ENCODE peak calls at places on chromosomes 2 and 18, in eight cellular contexts. One of them, this sample, is unnamed.

GRCh38 chr2:127770973-127771735 is 39.8 kb downstream of the WDR33 start:
- DNase-seq in T-helper 2 cell: peak; percentile 77
- DNase-seq in Daoy: peak; percentile 50
- DNase-seq in dermis microvascular lymphatic vessel endothelial cell: peak; percentile 78
- DNase-seq in HEK293T: no peak
- DNase-seq in HFFc6: peak; percentile 94
- DNase-seq in AG08395: peak; percentile 15
- DNase-seq in activated CD4-positive, alpha-beta T cell treated with anti-CD3 and anti-CD28 coated beads, Interleukin-2, amount 10 ng/mL, durations not matched to agents 7 days and 5 days: no peak
- DNase-seq in this sample: peak; percentile 97

GRCh38 chr2:102485151-102485769 is 12.2 kb downstream of the SLC9A4 start:
- DNase-seq in T-helper 2 cell: no peak
- DNase-seq in Daoy: no peak
- DNase-seq in dermis microvascular lymphatic vessel endothelial cell: no peak
- DNase-seq in HEK293T: no peak
- DNase-seq in HFFc6: no peak
- DNase-seq in AG08395: no peak
- DNase-seq in activated CD4-positive, alpha-beta T cell treated with anti-CD3 and anti-CD28 coated beads, Interleukin-2, amount 10 ng/mL, durations not matched to agents 7 days and 5 days: no peak
- DNase-seq in this sample: no peak

GRCh38 chr18:6414118-6414722 is 491 bp downstream of the L3MBTL4 start:
- DNase-seq in T-helper 2 cell: peak; percentile 39
- DNase-seq in Daoy: peak; percentile 54
- DNase-seq in dermis microvascular lymphatic vessel endothelial cell: peak; percentile 3
- DNase-seq in HEK293T: peak; percentile 22
- DNase-seq in HFFc6: no peak
- DNase-seq in AG08395: peak; percentile 22
- DNase-seq in activated CD4-positive, alpha-beta T cell treated with anti-CD3 and anti-CD28 coated beads, Interleukin-2, amount 10 ng/mL, durations not matched to agents 7 days and 5 days: peak; percentile 55
- DNase-seq in this sample: no peak

GRCh38 chr2:52210161-52210560 is 1178.2 kb upstream of the NRXN1 start:
- DNase-seq in T-helper 2 cell: no peak
- DNase-seq in Daoy: no peak
- DNase-seq in dermis microvascular lymphatic vessel endothelial cell: no peak
- DNase-seq in HEK293T: no peak
- DNase-seq in HFFc6: no peak
- DNase-seq in AG08395: no peak
- DNase-seq in activated CD4-positive, alpha-beta T cell treated with anti-CD3 and anti-CD28 coated beads, Interleukin-2, amount 10 ng/mL, durations not matched to agents 7 days and 5 days: no peak
- DNase-seq in this sample: no peak

GRCh38 chr18:4639628-4640310 is 184.7 kb upstream of the DLGAP1 start:
- DNase-seq in T-helper 2 cell: no peak
- DNase-seq in Daoy: peak; percentile 2
- DNase-seq in dermis microvascular lymphatic vessel endothelial cell: no peak
- DNase-seq in HEK293T: no peak
- DNase-seq in HFFc6: no peak
- DNase-seq in AG08395: no peak
- DNase-seq in activated CD4-positive, alpha-beta T cell treated with anti-CD3 and anti-CD28 coated beads, Interleukin-2, amount 10 ng/mL, durations not matched to agents 7 days and 5 days: no peak
- DNase-seq in this sample: no peak

GRCh38 chr18:27577740-27578139 is 392.6 kb upstream of the CHST9 start:
- DNase-seq in T-helper 2 cell: no peak
- DNase-seq in Daoy: no peak
- DNase-seq in dermis microvascular lymphatic vessel endothelial cell: no peak
- DNase-seq in HEK293T: no peak
- DNase-seq in HFFc6: no peak
- DNase-seq in AG08395: no peak
- DNase-seq in activated CD4-positive, alpha-beta T cell treated with anti-CD3 and anti-CD28 coated beads, Interleukin-2, amount 10 ng/mL, durations not matched to agents 7 days and 5 days: no peak
- DNase-seq in this sample: no peak

GRCh38 chr18:80037869-80038630 is 3.8 kb downstream of the RBFA start:
- DNase-seq in T-helper 2 cell: no peak
- DNase-seq in Daoy: no peak
- DNase-seq in dermis microvascular lymphatic vessel endothelial cell: no peak
- DNase-seq in HEK293T: no peak
- DNase-seq in HFFc6: no peak
- DNase-seq in AG08395: no peak
- DNase-seq in activated CD4-positive, alpha-beta T cell treated with anti-CD3 and anti-CD28 coated beads, Interleukin-2, amount 10 ng/mL, durations not matched to agents 7 days and 5 days: no peak
- DNase-seq in this sample: no peak

GRCh38 chr2:10964076-10964812 is 52.5 kb downstream of the KCNF1 start:
- DNase-seq in T-helper 2 cell: no peak
- DNase-seq in Daoy: no peak
- DNase-seq in dermis microvascular lymphatic vessel endothelial cell: no peak
- DNase-seq in HEK293T: no peak
- DNase-seq in HFFc6: no peak
- DNase-seq in AG08395: no peak
- DNase-seq in activated CD4-positive, alpha-beta T cell treated with anti-CD3 and anti-CD28 coated beads, Interleukin-2, amount 10 ng/mL, durations not matched to agents 7 days and 5 days: no peak
- DNase-seq in this sample: no peak

GRCh38 chr18:10169064-10169562 is 255.3 kb downstream of the VAPA start:
- DNase-seq in T-helper 2 cell: no peak
- DNase-seq in Daoy: peak; percentile 76
- DNase-seq in dermis microvascular lymphatic vessel endothelial cell: peak; percentile 91
- DNase-seq in HEK293T: no peak
- DNase-seq in HFFc6: peak; percentile 60
- DNase-seq in AG08395: no peak
- DNase-seq in activated CD4-positive, alpha-beta T cell treated with anti-CD3 and anti-CD28 coated beads, Interleukin-2, amount 10 ng/mL, durations not matched to agents 7 days and 5 days: no peak
- DNase-seq in this sample: peak; percentile 79

GRCh38 chr2:127721311-127721977 is 20.1 kb downstream of the SFT2D3 start:
- DNase-seq in T-helper 2 cell: no peak
- DNase-seq in Daoy: peak; percentile 66
- DNase-seq in dermis microvascular lymphatic vessel endothelial cell: no peak
- DNase-seq in HEK293T: no peak
- DNase-seq in HFFc6: peak; percentile 81
- DNase-seq in AG08395: no peak
- DNase-seq in activated CD4-positive, alpha-beta T cell treated with anti-CD3 and anti-CD28 coated beads, Interleukin-2, amount 10 ng/mL, durations not matched to agents 7 days and 5 days: no peak
- DNase-seq in this sample: peak; percentile 76

GRCh38 chr2:96164459-96165184 is 19.4 kb upstream of the DUSP2 start:
- DNase-seq in T-helper 2 cell: peak; percentile 94
- DNase-seq in Daoy: no peak
- DNase-seq in dermis microvascular lymphatic vessel endothelial cell: no peak
- DNase-seq in HEK293T: no peak
- DNase-seq in HFFc6: no peak
- DNase-seq in AG08395: no peak
- DNase-seq in activated CD4-positive, alpha-beta T cell treated with anti-CD3 and anti-CD28 coated beads, Interleukin-2, amount 10 ng/mL, durations not matched to agents 7 days and 5 days: peak; percentile 67
- DNase-seq in this sample: no peak

GRCh38 chr2:36578343-36579296 is 19.3 kb downstream of the FEZ2 start:
- DNase-seq in T-helper 2 cell: no peak
- DNase-seq in Daoy: no peak
- DNase-seq in dermis microvascular lymphatic vessel endothelial cell: no peak
- DNase-seq in HEK293T: no peak
- DNase-seq in HFFc6: no peak
- DNase-seq in AG08395: no peak
- DNase-seq in activated CD4-positive, alpha-beta T cell treated with anti-CD3 and anti-CD28 coated beads, Interleukin-2, amount 10 ng/mL, durations not matched to agents 7 days and 5 days: no peak
- DNase-seq in this sample: peak; percentile 91

GRCh38 chr2:160741815-160742214 is 248.2 kb upstream of the RBMS1 start:
- DNase-seq in T-helper 2 cell: peak; percentile 16
- DNase-seq in Daoy: no peak
- DNase-seq in dermis microvascular lymphatic vessel endothelial cell: no peak
- DNase-seq in HEK293T: no peak
- DNase-seq in HFFc6: no peak
- DNase-seq in AG08395: no peak
- DNase-seq in activated CD4-positive, alpha-beta T cell treated with anti-CD3 and anti-CD28 coated beads, Interleukin-2, amount 10 ng/mL, durations not matched to agents 7 days and 5 days: no peak
- DNase-seq in this sample: no peak

GRCh38 chr2:33384562-33384961 is 91.9 kb upstream of the RASGRP3 start:
- DNase-seq in T-helper 2 cell: no peak
- DNase-seq in Daoy: no peak
- DNase-seq in dermis microvascular lymphatic vessel endothelial cell: no peak
- DNase-seq in HEK293T: no peak
- DNase-seq in HFFc6: no peak
- DNase-seq in AG08395: no peak
- DNase-seq in activated CD4-positive, alpha-beta T cell treated with anti-CD3 and anti-CD28 coated beads, Interleukin-2, amount 10 ng/mL, durations not matched to agents 7 days and 5 days: no peak
- DNase-seq in this sample: no peak

GRCh38 chr2:3606370-3607124 is 11.6 kb downstream of the COLEC11 start:
- DNase-seq in T-helper 2 cell: no peak
- DNase-seq in Daoy: no peak
- DNase-seq in dermis microvascular lymphatic vessel endothelial cell: no peak
- DNase-seq in HEK293T: no peak
- DNase-seq in HFFc6: no peak
- DNase-seq in AG08395: no peak
- DNase-seq in activated CD4-positive, alpha-beta T cell treated with anti-CD3 and anti-CD28 coated beads, Interleukin-2, amount 10 ng/mL, durations not matched to agents 7 days and 5 days: no peak
- DNase-seq in this sample: no peak

GRCh38 chr18:14974088-14974487 is 226.1 kb downstream of the ANKRD30B start:
- DNase-seq in T-helper 2 cell: no peak
- DNase-seq in Daoy: no peak
- DNase-seq in dermis microvascular lymphatic vessel endothelial cell: no peak
- DNase-seq in HEK293T: no peak
- DNase-seq in HFFc6: no peak
- DNase-seq in AG08395: no peak
- DNase-seq in activated CD4-positive, alpha-beta T cell treated with anti-CD3 and anti-CD28 coated beads, Interleukin-2, amount 10 ng/mL, durations not matched to agents 7 days and 5 days: no peak
- DNase-seq in this sample: no peak

GRCh38 chr2:181471227-181471626 is 14.0 kb downstream of the ITGA4 start:
- DNase-seq in T-helper 2 cell: peak; percentile 32
- DNase-seq in Daoy: no peak
- DNase-seq in dermis microvascular lymphatic vessel endothelial cell: no peak
- DNase-seq in HEK293T: no peak
- DNase-seq in HFFc6: no peak
- DNase-seq in AG08395: no peak
- DNase-seq in activated CD4-positive, alpha-beta T cell treated with anti-CD3 and anti-CD28 coated beads, Interleukin-2, amount 10 ng/mL, durations not matched to agents 7 days and 5 days: no peak
- DNase-seq in this sample: peak; percentile 20

GRCh38 chr2:79882548-79882947 is 369.7 kb downstream of the CTNNA2 start:
- DNase-seq in T-helper 2 cell: no peak
- DNase-seq in Daoy: no peak
- DNase-seq in dermis microvascular lymphatic vessel endothelial cell: no peak
- DNase-seq in HEK293T: no peak
- DNase-seq in HFFc6: no peak
- DNase-seq in AG08395: no peak
- DNase-seq in activated CD4-positive, alpha-beta T cell treated with anti-CD3 and anti-CD28 coated beads, Interleukin-2, amount 10 ng/mL, durations not matched to agents 7 days and 5 days: no peak
- DNase-seq in this sample: no peak

GRCh38 chr2:241818943-241819270 is 9.9 kb downstream of the NEU4 start:
- DNase-seq in T-helper 2 cell: no peak
- DNase-seq in Daoy: no peak
- DNase-seq in dermis microvascular lymphatic vessel endothelial cell: no peak
- DNase-seq in HEK293T: no peak
- DNase-seq in HFFc6: no peak
- DNase-seq in AG08395: no peak
- DNase-seq in activated CD4-positive, alpha-beta T cell treated with anti-CD3 and anti-CD28 coated beads, Interleukin-2, amount 10 ng/mL, durations not matched to agents 7 days and 5 days: no peak
- DNase-seq in this sample: no peak

GRCh38 chr18:26225022-26225693 is 1.1 kb upstream of the TAF4B start:
- DNase-seq in T-helper 2 cell: no peak
- DNase-seq in Daoy: peak; percentile 3
- DNase-seq in dermis microvascular lymphatic vessel endothelial cell: no peak
- DNase-seq in HEK293T: no peak
- DNase-seq in HFFc6: no peak
- DNase-seq in AG08395: no peak
- DNase-seq in activated CD4-positive, alpha-beta T cell treated with anti-CD3 and anti-CD28 coated beads, Interleukin-2, amount 10 ng/mL, durations not matched to agents 7 days and 5 days: no peak
- DNase-seq in this sample: peak; percentile 68

GRCh38 chr2:28558918-28559317 is 63.1 kb downstream of the PLB1 start:
- DNase-seq in T-helper 2 cell: no peak
- DNase-seq in Daoy: no peak
- DNase-seq in dermis microvascular lymphatic vessel endothelial cell: no peak
- DNase-seq in HEK293T: no peak
- DNase-seq in HFFc6: no peak
- DNase-seq in AG08395: no peak
- DNase-seq in activated CD4-positive, alpha-beta T cell treated with anti-CD3 and anti-CD28 coated beads, Interleukin-2, amount 10 ng/mL, durations not matched to agents 7 days and 5 days: no peak
- DNase-seq in this sample: no peak

GRCh38 chr2:24824966-24825882 is 32.0 kb downstream of the CENPO start:
- DNase-seq in T-helper 2 cell: peak; percentile 48
- DNase-seq in Daoy: peak; percentile 33
- DNase-seq in dermis microvascular lymphatic vessel endothelial cell: peak; percentile 21
- DNase-seq in HEK293T: peak; percentile 44
- DNase-seq in HFFc6: no peak
- DNase-seq in AG08395: no peak
- DNase-seq in activated CD4-positive, alpha-beta T cell treated with anti-CD3 and anti-CD28 coated beads, Interleukin-2, amount 10 ng/mL, durations not matched to agents 7 days and 5 days: peak; percentile 31
- DNase-seq in this sample: no peak

GRCh38 chr18:28684746-28685145 is 507.8 kb upstream of the CDH2 start:
- DNase-seq in T-helper 2 cell: no peak
- DNase-seq in Daoy: peak; percentile 22
- DNase-seq in dermis microvascular lymphatic vessel endothelial cell: no peak
- DNase-seq in HEK293T: no peak
- DNase-seq in HFFc6: peak; percentile 44
- DNase-seq in AG08395: peak; percentile 4
- DNase-seq in activated CD4-positive, alpha-beta T cell treated with anti-CD3 and anti-CD28 coated beads, Interleukin-2, amount 10 ng/mL, durations not matched to agents 7 days and 5 days: no peak
- DNase-seq in this sample: no peak

GRCh38 chr2:151178187-151178586 is 83.5 kb downstream of the RBM43 start:
- DNase-seq in T-helper 2 cell: no peak
- DNase-seq in Daoy: no peak
- DNase-seq in dermis microvascular lymphatic vessel endothelial cell: no peak
- DNase-seq in HEK293T: no peak
- DNase-seq in HFFc6: no peak
- DNase-seq in AG08395: no peak
- DNase-seq in activated CD4-positive, alpha-beta T cell treated with anti-CD3 and anti-CD28 coated beads, Interleukin-2, amount 10 ng/mL, durations not matched to agents 7 days and 5 days: no peak
- DNase-seq in this sample: no peak

GRCh38 chr2:233351423-233351822 is 2.9 kb upstream of the DGKD start:
- DNase-seq in T-helper 2 cell: no peak
- DNase-seq in Daoy: peak; percentile 72
- DNase-seq in dermis microvascular lymphatic vessel endothelial cell: no peak
- DNase-seq in HEK293T: no peak
- DNase-seq in HFFc6: no peak
- DNase-seq in AG08395: no peak
- DNase-seq in activated CD4-positive, alpha-beta T cell treated with anti-CD3 and anti-CD28 coated beads, Interleukin-2, amount 10 ng/mL, durations not matched to agents 7 days and 5 days: no peak
- DNase-seq in this sample: no peak

GRCh38 chr18:34947711-34948125 is 93.5 kb upstream of the MAPRE2 start:
- DNase-seq in T-helper 2 cell: no peak
- DNase-seq in Daoy: no peak
- DNase-seq in dermis microvascular lymphatic vessel endothelial cell: no peak
- DNase-seq in HEK293T: no peak
- DNase-seq in HFFc6: peak; percentile 39
- DNase-seq in AG08395: no peak
- DNase-seq in activated CD4-positive, alpha-beta T cell treated with anti-CD3 and anti-CD28 coated beads, Interleukin-2, amount 10 ng/mL, durations not matched to agents 7 days and 5 days: no peak
- DNase-seq in this sample: peak; percentile 40

GRCh38 chr2:119591523-119591922 is 47.3 kb downstream of the CFAP221 start:
- DNase-seq in T-helper 2 cell: no peak
- DNase-seq in Daoy: no peak
- DNase-seq in dermis microvascular lymphatic vessel endothelial cell: no peak
- DNase-seq in HEK293T: no peak
- DNase-seq in HFFc6: no peak
- DNase-seq in AG08395: no peak
- DNase-seq in activated CD4-positive, alpha-beta T cell treated with anti-CD3 and anti-CD28 coated beads, Interleukin-2, amount 10 ng/mL, durations not matched to agents 7 days and 5 days: no peak
- DNase-seq in this sample: no peak